ENCODE peak calls at places on chromosomes 12 and 14, in five cellular contexts. A, G, C, E and I are unnamed samples. For H3K36me3, the result is how much of the 10 kb centered on the place peaks cover.

GRCh38 chr12:113252494-113252893 is 31.2 kb downstream of the TPCN1 start:
- DNase-seq in G (no peak), A (no peak), E (no peak), C (no peak), I (no peak)

GRCh38 chr14:71290301-71290700 is 383.0 kb downstream of the PCNX1 start:
- DNase-seq in A (no peak), G (no peak), C (no peak), E (no peak), I (no peak)

GRCh38 chr12:20423557-20423956 is 55.2 kb downstream of the PDE3A start:
- DNase-seq in E (no peak), G (no peak), A (no peak), C (no peak), I (no peak)

GRCh38 chr12:10607885-10608458 is 5.4 kb downstream of the MAGOHB start:
- DNase-seq in G (no peak), C (no peak), A (no peak), E (no peak), I (no peak)

GRCh38 chr12:58877243-58877743 is 43.0 kb downstream of the LRIG3 start:
- DNase-seq in A (no peak), C (no peak), G (peak), E (peak), I (no peak)

GRCh38 chr14:94922595-94923239 is 152.8 kb upstream of the GSC start:
- DNase-seq in A (no peak), E (no peak), C (no peak), G (no peak), I (no peak)

GRCh38 chr14:101962503-101962874 is 1.9 kb upstream of the DYNC1H1 start:
- DNase-seq in E (peak), A (no peak), G (peak), C (no peak), I (no peak)

GRCh38 chr12:31023271-31023724 is 50.4 kb upstream of the DDX11 start:
- DNase-seq in E (no peak), C (no peak), G (no peak), A (no peak), I (no peak)

GRCh38 chr14:95679148-95679547 is 7.1 kb upstream of the TCL1B start:
- DNase-seq in E (no peak), A (no peak), C (no peak), G (no peak), I (no peak)

GRCh38 chr14:88937706-88938105 is 113.3 kb downstream of the TTC8 start:
- DNase-seq in C (no peak), A (no peak), G (no peak), E (no peak), I (no peak)

GRCh38 chr12:1852076-1852475 is 31.7 kb downstream of the LRTM2 start:
- DNase-seq in C (no peak), G (no peak), E (no peak), A (no peak), I (no peak)

GRCh38 chr14:50704454-50705010 is 36.4 kb upstream of the SAV1 start:
- DNase-seq in A (no peak), G (no peak), E (no peak), C (no peak), I (no peak)

GRCh38 chr12:32507559-32508276 is 108.4 kb downstream of the FGD4 start:
- DNase-seq in C (no peak), G (no peak), E (no peak), A (no peak), I (no peak)

GRCh38 chr12:3490848-3491382 is at the start of gene PRMT8:
- DNase-seq in E (no peak), G (peak), C (no peak), A (no peak), I (no peak)

GRCh38 chr12:72296389-72296788 is 24.2 kb downstream of the TRHDE start:
- DNase-seq in A (no peak), C (no peak), G (no peak), E (no peak), I (no peak)

GRCh38 chr12:92261071-92261470 is 115.4 kb upstream of the BTG1 start:
- DNase-seq in A (no peak), C (no peak), G (no peak), E (no peak), I (no peak)

GRCh38 chr14:20468773-20469241 is 399 bp upstream of the PNP start:
- DNase-seq in G (peak), A (no peak), C (no peak), E (no peak), I (no peak)

GRCh38 chr14:39289523-39289922 is 55.8 kb downstream of the MIA2 start:
- DNase-seq in A (no peak), C (no peak), E (no peak), G (no peak), I (no peak)

GRCh38 chr14:39291739-39292138 is 58.0 kb downstream of the MIA2 start:
- DNase-seq in A (no peak), E (no peak), G (no peak), C (no peak), I (no peak)

GRCh38 chr14:39293629-39294028 is 59.9 kb downstream of the MIA2 start:
- DNase-seq in E (no peak), A (no peak), G (no peak), C (no peak), I (no peak)
- H3K36me3 ChIP-seq in E (under half), A (under half), G (under half), C (under half), I (under half)

GRCh38 chr12:97452839-97453238 is 9.8 kb upstream of the RMST start:
- DNase-seq in C (no peak), E (no peak), A (no peak), G (no peak), I (no peak)

GRCh38 chr12:97452230-97452629 is 10.4 kb upstream of the RMST start:
- DNase-seq in A (peak), E (no peak), C (no peak), G (no peak), I (peak)

GRCh38 chr12:97456792-97457191 is 5.8 kb upstream of the RMST start:
- DNase-seq in E (no peak), A (no peak), G (no peak), C (no peak), I (no peak)
- H3K4me3 ChIP-seq in E (no peak), A (no peak), G (no peak), C (no peak), I (no peak)

GRCh38 chr14:103725739-103726395 is 10.3 kb downstream of the ZFYVE21 start:
- DNase-seq in E (no peak), C (no peak), A (no peak), G (no peak), I (no peak)

GRCh38 chr14:103728721-103729120 is 13.1 kb downstream of the ZFYVE21 start:
- DNase-seq in C (no peak), E (no peak), A (no peak), G (no peak), I (no peak)

GRCh38 chr14:103728141-103728540 is 12.5 kb downstream of the ZFYVE21 start:
- DNase-seq in C (no peak), E (no peak), G (no peak), A (no peak), I (no peak)

GRCh38 chr14:103726474-103726873 is 10.9 kb downstream of the ZFYVE21 start:
- DNase-seq in C (no peak), G (no peak), A (no peak), E (no peak), I (no peak)

DNA sequence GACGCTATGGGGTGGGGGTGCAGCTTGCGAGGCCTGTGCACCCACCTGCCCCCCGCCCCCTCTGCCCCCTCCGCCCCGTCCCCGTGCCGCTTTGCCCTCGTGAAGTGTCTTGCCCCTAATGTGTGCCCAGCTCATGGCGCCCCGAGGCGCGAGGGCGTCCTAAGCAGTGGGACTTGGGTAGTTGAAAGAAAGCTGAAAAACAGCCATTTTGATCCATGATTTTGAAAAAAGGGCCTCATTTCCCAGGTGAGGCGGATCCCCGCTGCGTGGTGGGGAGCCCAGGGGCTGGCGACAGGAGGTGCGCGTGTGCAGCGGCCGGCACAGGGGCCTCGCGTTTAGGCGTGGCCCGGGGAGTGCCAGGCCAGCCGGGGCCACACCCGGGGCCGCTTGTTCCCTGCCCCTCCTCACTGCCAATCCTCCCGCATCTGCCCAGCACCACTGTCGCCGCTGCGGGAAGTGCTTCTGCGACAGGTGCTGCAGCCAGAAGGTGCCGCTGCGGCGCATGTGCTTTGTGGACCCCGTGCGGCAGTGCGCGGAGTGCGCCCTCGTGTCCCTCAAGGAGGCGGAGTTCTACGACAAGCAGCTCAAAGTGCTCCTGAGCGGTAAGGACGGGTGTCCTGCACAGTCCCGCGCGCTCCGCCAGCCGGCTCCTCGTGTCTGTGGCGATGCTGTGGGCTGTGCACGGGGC is 11.8 kb downstream of the ZFYVE21 start:
- DNase-seq in G (peak), C (no peak), A (no peak), E (no peak), I (no peak)
- H3K36me3 ChIP-seq in G (under half), C (under half), A (under half), E (under half), I (under half)

GRCh38 chr12:70994217-70994788 is 73.8 kb upstream of the PTPRR start:
- DNase-seq in E (no peak), C (no peak), A (no peak), G (no peak), I (no peak)
- H3K4me3 ChIP-seq in E (no peak), C (no peak), A (no peak), G (no peak), I (no peak)

DNA sequence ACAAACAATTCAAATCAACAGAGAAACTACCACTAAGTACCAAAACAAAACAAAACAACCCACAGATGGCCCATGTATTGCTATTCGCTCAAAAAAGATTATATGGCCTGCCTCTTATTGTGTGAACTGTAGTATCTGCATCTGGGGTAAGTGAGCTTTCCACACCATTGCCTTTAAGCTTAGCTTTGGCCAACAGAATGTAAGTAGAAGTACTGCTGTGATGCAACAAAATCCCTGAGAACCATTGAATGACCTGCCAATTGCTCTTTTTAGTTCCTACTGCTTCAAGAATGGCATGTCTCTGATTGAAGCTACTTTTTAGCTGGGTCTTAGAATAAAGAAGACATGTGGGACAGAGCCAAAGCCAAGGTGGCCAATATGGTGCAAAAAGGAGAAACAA is 32.5 kb downstream of the PPFIA2 start:
- DNase-seq in A (no peak), G (no peak), E (no peak), C (no peak), I (no peak)
- H3K36me3 ChIP-seq in A (under half), G (under half), E (under half), C (under half), I (under half)

DNA sequence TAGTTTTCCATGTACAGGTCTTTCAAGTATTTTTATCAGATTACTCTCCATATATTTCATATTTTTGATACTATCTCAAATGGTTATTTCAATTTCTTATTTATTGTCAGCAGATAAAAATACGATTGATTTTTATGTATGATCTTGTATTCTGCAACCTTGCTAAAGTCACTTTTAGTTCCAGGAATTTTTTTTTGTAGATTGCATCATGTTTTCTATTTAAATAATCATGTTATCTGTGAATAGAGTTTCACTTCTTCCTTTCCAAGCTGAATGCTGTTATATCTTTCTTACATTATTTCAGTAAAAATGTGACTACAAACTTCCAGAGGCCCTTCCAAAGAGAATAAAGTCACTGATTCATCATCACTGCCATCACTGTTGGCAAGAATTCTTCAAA is 104.8 kb upstream of the RAP1B start:
- DNase-seq in C (no peak), E (no peak), G (no peak), A (no peak), I (no peak)
- H3K4me3 ChIP-seq in C (no peak), E (no peak), G (no peak), A (no peak), I (no peak)